ENCODE peak calls at places on chromosomes 5 and 9, in five cellular contexts. G, Y, K, R and Q are unnamed samples.

GRCh38 chr9:136648746-136649145 is 14.0 kb upstream of the EGFL7 start:
- DNase-seq in G (no peak), Y (no peak), K (peak; percentile 83), R (no peak), Q (no peak)

GRCh38 chr5:175893466-175893865 is 22.1 kb downstream of the CPLX2 start:
- DNase-seq in G (no peak), Y (no peak), K (peak; percentile 84), R (no peak), Q (no peak)

GRCh38 chr5:2914991-2915484 is 163.6 kb upstream of the IRX2 start:
- DNase-seq in G (no peak), Y (no peak), K (no peak), R (no peak), Q (no peak)

GRCh38 chr5:37495210-37495609 is 116.1 kb downstream of the WDR70 start:
- DNase-seq in G (no peak), Y (no peak), K (no peak), R (peak; percentile 53), Q (peak; percentile 38)

GRCh38 chr9:112858625-112859147 is 32.0 kb downstream of the SLC46A2 start:
- DNase-seq in G (no peak), Y (no peak), K (no peak), R (peak; percentile 58), Q (peak; percentile 15)

GRCh38 chr9:128771094-128771721 is 519 bp downstream of the ZER1 start:
- DNase-seq in G (no peak), Y (no peak), K (peak; percentile 27), R (peak; percentile 48), Q (peak; percentile 15)

GRCh38 chr5:71533614-71534013 is 53.5 kb upstream of the MCCC2 start:
- DNase-seq in G (no peak), Y (peak; percentile 1), K (no peak), R (peak; percentile 41), Q (peak; percentile 44)

GRCh38 chr5:167319243-167319642 is 972.2 kb upstream of the WWC1 start:
- DNase-seq in G (no peak), Y (no peak), K (no peak), R (no peak), Q (no peak)

GRCh38 chr5:165328856-165329255 is 1823.4 kb downstream of the MAT2B start:
- DNase-seq in G (no peak), Y (no peak), K (no peak), R (no peak), Q (peak; percentile 39)

GRCh38 chr5:112668016-112668415 is 69.7 kb upstream of the APC start:
- DNase-seq in G (no peak), Y (no peak), K (no peak), R (no peak), Q (no peak)

GRCh38 chr5:163347671-163348070 is 89.7 kb upstream of the CCNG1 start:
- DNase-seq in G (peak; percentile 36), Y (peak; percentile 10), K (peak; percentile 60), R (peak; percentile 63), Q (peak; percentile 82)

GRCh38 chr5:155935723-155936122 is 391.2 kb upstream of the SGCD start:
- DNase-seq in G (no peak), Y (no peak), K (no peak), R (no peak), Q (no peak)

GRCh38 chr5:89267764-89268163 is 384.8 kb upstream of the MEF2C start:
- DNase-seq in G (no peak), Y (no peak), K (no peak), R (no peak), Q (no peak)

GRCh38 chr9:93612796-93613154 is 36.4 kb downstream of the PHF2 start:
- DNase-seq in G (no peak), Y (no peak), K (no peak), R (no peak), Q (no peak)

GRCh38 chr9:42852133-42852532 is 668.7 kb downstream of the SPATA31A6 start:
- DNase-seq in G (no peak), Y (no peak), K (peak; percentile 88), R (peak; percentile 33), Q (peak; percentile 12)

GRCh38 chr9:123552530-123552929 is 196.5 kb downstream of the CRB2 start:
- DNase-seq in G (no peak), Y (no peak), K (no peak), R (no peak), Q (no peak)

GRCh38 chr5:34656001-34656699 is at the start of gene RAI14:
- DNase-seq in G (peak; percentile 4), Y (no peak), K (peak; percentile 47), R (peak; percentile 97), Q (peak; percentile 76)

GRCh38 chr5:80284720-80285119 is 28.9 kb upstream of the SERINC5 start:
- DNase-seq in G (peak; percentile 19), Y (no peak), K (no peak), R (no peak), Q (no peak)

GRCh38 chr5:17289681-17290619 is 72.5 kb downstream of the BASP1 start:
- DNase-seq in G (no peak), Y (no peak), K (no peak), R (no peak), Q (peak; percentile 81)

GRCh38 chr5:113005454-113005853 is 28.9 kb downstream of the DCP2 start:
- DNase-seq in G (no peak), Y (no peak), K (no peak), R (peak; percentile 22), Q (peak; percentile 30)

GRCh38 chr5:34959323-34959722 is 30.0 kb downstream of the DNAJC21 start:
- DNase-seq in G (no peak), Y (peak; percentile 77), K (no peak), R (peak; percentile 71), Q (peak; percentile 38)

GRCh38 chr5:127080001-127080478 is 6.7 kb upstream of the C5orf63 start:
- DNase-seq in G (no peak), Y (no peak), K (no peak), R (peak; percentile 64), Q (no peak)

GRCh38 chr5:121296357-121296756 is 555.3 kb upstream of the FTMT start:
- DNase-seq in G (no peak), Y (no peak), K (no peak), R (no peak), Q (no peak)

GRCh38 chr9:134323741-134324358 is 2.4 kb upstream of the RXRA start:
- DNase-seq in G (no peak), Y (no peak), K (no peak), R (peak; percentile 30), Q (no peak)

GRCh38 chr9:111356567-111357244 is 26.7 kb upstream of the OR2K2 start:
- DNase-seq in G (no peak), Y (peak; percentile 87), K (no peak), R (peak; percentile 85), Q (peak; percentile 95)

GRCh38 chr5:154575869-154576806 is 98.1 kb upstream of the HAND1 start:
- DNase-seq in G (no peak), Y (no peak), K (peak; percentile 94), R (no peak), Q (no peak)

GRCh38 chr9:136787690-136788400 is 3.3 kb upstream of the TMEM141 start:
- DNase-seq in G (peak; percentile 74), Y (no peak), K (peak; percentile 77), R (peak; percentile 74), Q (peak; percentile 67)

GRCh38 chr5:92939428-92939827 is 641.6 kb downstream of the NR2F1-AS1 start:
- DNase-seq in G (no peak), Y (no peak), K (peak; percentile 42), R (no peak), Q (no peak)

GRCh38 chr9:133144887-133145466 is 18.7 kb downstream of the GBGT1 start:
- DNase-seq in G (no peak), Y (no peak), K (no peak), R (no peak), Q (no peak)

GRCh38 chr9:123267481-123268239 is 726 bp downstream of the STRBP start:
- DNase-seq in G (peak; percentile 20), Y (no peak), K (no peak), R (no peak), Q (no peak)

DNA sequence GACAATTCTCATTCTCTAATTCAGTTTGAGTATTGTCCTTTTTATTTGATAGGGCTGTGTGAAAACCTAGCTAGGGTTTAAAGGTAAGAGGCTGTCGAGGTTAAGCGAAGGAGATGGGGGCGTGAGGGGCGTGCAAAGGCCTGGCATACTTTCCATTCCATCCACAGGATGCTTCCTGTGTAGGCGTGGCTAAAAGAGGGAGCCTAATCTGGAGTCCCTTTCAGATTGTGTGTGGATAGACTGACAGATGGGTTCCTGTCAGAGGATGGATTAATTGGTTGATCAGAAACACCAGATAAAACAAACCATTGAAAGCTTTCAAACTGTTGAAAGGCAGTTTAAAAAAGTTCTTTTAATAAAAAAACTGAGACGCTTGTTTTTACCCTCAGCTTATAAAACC is 1.1 kb upstream of the ELL2 start:
- DNase-seq in G (no peak), Y (no peak), K (no peak), R (no peak), Q (no peak)
- H3K4me3 ChIP-seq in G (peak overlapping the region; percentile 64), Y (no peak overlapping the region), K (peak overlapping the region; percentile 79), R (no peak overlapping the region), Q (no peak overlapping the region)

DNA sequence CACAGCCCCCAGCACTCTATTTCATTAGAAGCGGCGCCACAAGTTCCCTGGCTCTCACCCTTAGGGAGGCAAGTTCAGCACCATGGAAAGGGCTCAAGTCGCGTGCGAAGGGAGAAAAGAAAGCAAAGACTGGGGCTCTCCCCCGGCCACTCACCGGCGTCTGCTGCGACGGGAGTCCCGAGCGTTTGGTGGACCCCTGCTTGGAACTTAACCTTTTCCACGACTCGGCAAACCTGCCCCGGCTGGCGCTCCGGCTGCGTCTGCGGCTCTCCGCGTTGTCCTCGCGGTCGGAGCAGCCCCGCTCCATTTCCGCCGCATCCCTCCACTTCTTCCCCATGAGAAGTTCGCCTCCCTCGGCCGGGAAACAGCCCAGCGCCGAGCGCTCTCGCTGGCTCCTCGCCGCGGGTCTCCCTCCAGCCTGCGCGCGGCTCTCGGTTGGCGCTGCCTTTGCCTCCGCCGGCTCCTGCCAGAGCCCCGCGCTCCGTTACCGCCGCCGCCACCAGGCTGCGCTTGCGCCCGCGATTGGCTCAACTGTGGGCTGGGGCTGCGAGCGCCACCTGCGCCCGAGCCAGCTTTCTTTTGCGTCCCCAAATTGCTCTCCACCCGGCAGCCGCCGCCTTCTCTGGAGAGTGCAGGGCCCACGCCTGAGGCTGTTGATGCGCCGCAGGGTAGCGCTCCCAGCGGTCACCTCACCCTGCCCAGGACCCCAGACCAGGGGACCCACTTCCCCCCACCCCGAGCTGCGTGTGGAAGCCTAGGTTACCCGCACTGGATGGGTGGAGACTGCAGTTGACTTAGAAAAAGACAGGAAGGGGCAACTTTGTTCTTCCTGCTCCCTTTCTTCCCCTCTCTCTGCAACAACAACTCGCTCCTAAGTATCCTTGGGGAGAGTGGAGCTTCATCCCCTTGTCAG is 321.6 kb downstream of the CEMIP2 start:
- DNase-seq in G (no peak), Y (peak; percentile 16), K (peak; percentile 73), R (peak; percentile 60), Q (peak; percentile 48)
- TF ChIP-seq CTCF in G (no peak), Y (peak; percentile 33), K (peak; percentile 37), R (peak; percentile 22), Q (no peak)

GRCh38 chr5:177509361-177509951 is at the start of gene DOK3:
- DNase-seq in G (no peak), Y (no peak), K (peak; percentile 51), R (no peak), Q (no peak)
- H3K4me3 ChIP-seq in G (no peak within 1 kb of the TSS), Y (no peak within 1 kb of the TSS), K (no peak within 1 kb of the TSS), R (no peak within 1 kb of the TSS), Q (no peak within 1 kb of the TSS)

DNA sequence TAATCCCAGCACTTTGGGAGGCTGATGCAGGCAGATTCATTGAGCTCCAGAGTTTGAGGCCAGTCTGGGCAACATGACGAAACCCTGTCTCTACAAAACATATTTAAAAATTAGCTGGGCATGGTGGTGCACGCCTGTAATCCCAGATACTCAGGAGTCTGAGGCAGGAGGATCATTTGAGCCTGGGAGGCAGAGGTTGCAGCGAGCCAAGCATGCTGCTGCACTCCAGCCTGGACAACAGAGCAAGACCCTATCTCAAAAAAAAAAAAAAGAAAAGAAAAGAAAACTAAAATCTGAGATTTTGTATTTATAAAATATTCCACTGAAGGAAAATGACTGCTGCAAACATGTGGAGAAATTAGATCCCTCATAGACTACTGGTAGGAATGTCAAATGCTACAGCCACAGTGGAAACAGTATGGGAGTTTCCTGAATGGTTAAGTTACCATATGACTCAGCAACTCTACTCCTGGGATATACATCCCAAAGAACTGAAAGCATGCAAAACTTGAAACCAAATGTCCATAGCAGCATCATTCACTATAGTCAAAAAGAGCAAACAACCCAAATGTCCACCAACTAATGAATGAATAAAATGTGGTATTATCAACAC is 106.1 kb downstream of the UBAP2 start:
- DNase-seq in G (no peak), Y (peak; percentile 31), K (no peak), R (peak; percentile 82), Q (peak; percentile 82)
- TF ChIP-seq CTCF in G (no peak), Y (peak; percentile 26), K (no peak), R (peak; percentile 50), Q (peak; percentile 63)